ENCODE peak calls at places on chromosomes 5 and 9, in four cellular contexts. Y, B, T and M are unnamed samples.

GRCh38 chr9:3746296-3747275 is 220.8 kb upstream of the RFX3 start:
- DNase-seq in Y (peak; percentile 41), B (no peak), T (no peak), M (no peak)

GRCh38 chr9:127870887-127871286 is 6.6 kb downstream of the AK1 start:
- DNase-seq in Y (no peak), B (no peak), T (no peak), M (no peak)

GRCh38 chr5:168527756-168528295 is 1.3 kb upstream of the FBLL1 start:
- DNase-seq in Y (no peak), B (no peak), T (no peak), M (no peak)

GRCh38 chr9:87684627-87685204 is 41.2 kb upstream of the CTSL start:
- DNase-seq in Y (peak; percentile 44), B (no peak), T (peak; percentile 19), M (peak; percentile 30)

GRCh38 chr9:87887661-87888480 is 5.2 kb downstream of the SPATA31E1 start:
- DNase-seq in Y (no peak), B (no peak), T (no peak), M (no peak)

GRCh38 chr5:67723873-67724272 is 491.7 kb upstream of the PIK3R1 start:
- DNase-seq in Y (no peak), B (no peak), T (no peak), M (no peak)

GRCh38 chr5:33997331-33997983 is 10.4 kb downstream of the AMACR start:
- DNase-seq in Y (peak; percentile 70), B (no peak), T (peak; percentile 52), M (peak; percentile 87)

GRCh38 chr9:78365979-78366697 is 69.2 kb downstream of the PSAT1 start:
- DNase-seq in Y (peak; percentile 17), B (no peak), T (no peak), M (peak; percentile 37)

GRCh38 chr5:74303575-74303974 is 337.0 kb downstream of the ENC1 start:
- DNase-seq in Y (no peak), B (no peak), T (no peak), M (no peak)

GRCh38 chr5:157148734-157149615 is 6.3 kb upstream of the MED7 start:
- DNase-seq in Y (peak; percentile 71), B (peak; percentile 40), T (peak; percentile 47), M (peak; percentile 59)

GRCh38 chr9:2427016-2427891 is 194.3 kb upstream of the VLDLR start:
- DNase-seq in Y (no peak), B (no peak), T (no peak), M (no peak)

GRCh38 chr9:130947618-130948140 is 8.6 kb upstream of the FIBCD1 start:
- DNase-seq in Y (no peak), B (no peak), T (no peak), M (no peak)

GRCh38 chr9:72292184-72292787 is 72.7 kb downstream of the ZFAND5 start:
- DNase-seq in Y (peak; percentile 81), B (no peak), T (peak; percentile 30), M (peak; percentile 58)

GRCh38 chr9:129210125-129210524 is 32.1 kb upstream of the IER5L start:
- DNase-seq in Y (no peak), B (no peak), T (no peak), M (no peak)
- TF ChIP-seq POLR2A in Y (no peak), B (no peak), T (no peak), M (no peak)

DNA sequence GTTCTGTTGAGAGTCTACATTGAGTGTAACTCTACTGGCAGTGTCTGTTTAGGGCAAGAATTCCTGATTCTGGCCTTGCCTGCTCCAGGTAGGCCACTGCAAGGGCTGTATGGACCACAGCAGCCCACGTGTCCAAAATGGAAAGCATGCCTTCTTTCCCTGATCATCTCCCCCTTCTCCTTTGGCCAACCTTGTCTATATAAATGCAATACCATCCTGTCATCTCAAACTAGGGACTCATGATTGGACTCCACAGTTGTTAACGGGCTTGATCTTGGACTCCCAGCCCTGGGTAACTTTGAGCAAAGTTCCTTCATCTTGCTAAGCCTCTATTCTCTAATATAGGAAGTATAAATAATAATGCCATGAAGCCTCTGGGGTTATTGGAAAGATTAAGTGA is 533.6 kb downstream of the BNC2 start:
- DNase-seq in Y (no peak), B (no peak), T (no peak), M (no peak)
- H3K4me2 ChIP-seq in Y (peak overlapping the region; percentile 70), B (no peak overlapping the region), T (no peak overlapping the region), M (peak overlapping the region; percentile 10)

GRCh38 chr5:56076486-56076885 is 81.7 kb upstream of the IL6ST start:
- DNase-seq in Y (no peak), B (no peak), T (no peak), M (no peak)

GRCh38 chr5:56077796-56078233 is 83.1 kb upstream of the IL6ST start:
- DNase-seq in Y (no peak), B (peak; percentile 93), T (no peak), M (no peak)

GRCh38 chr5:56078271-56078670 is 83.5 kb upstream of the IL6ST start:
- DNase-seq in Y (no peak), B (no peak), T (no peak), M (no peak)

GRCh38 chr5:56072863-56073777 is 78.4 kb upstream of the IL6ST start:
- DNase-seq in Y (no peak), B (no peak), T (no peak), M (no peak)

DNA sequence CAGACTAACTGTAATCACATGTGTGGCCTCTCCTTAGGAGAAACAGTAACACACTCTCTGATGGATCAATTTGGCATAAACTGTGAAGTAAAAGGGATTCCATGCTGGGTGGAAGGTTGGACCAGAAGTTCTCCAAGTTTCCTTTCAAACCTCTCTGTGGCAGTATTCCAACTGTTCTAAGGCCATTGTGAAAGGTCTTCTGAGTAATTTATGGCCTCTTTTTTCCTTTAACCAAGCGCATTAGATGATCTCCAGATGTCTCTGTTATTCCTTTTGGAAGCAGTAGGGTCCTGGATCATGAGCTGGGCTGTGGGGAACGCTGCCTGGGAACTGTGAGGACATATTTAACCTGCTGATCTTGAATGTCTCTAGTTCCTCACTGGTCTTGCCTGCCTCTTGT is 80.6 kb upstream of the IL6ST start:
- DNase-seq in Y (no peak), B (no peak), T (no peak), M (peak; percentile 66)
- TF ChIP-seq MYC in Y (no peak), B (no peak), T (no peak), M (no peak)

DNA sequence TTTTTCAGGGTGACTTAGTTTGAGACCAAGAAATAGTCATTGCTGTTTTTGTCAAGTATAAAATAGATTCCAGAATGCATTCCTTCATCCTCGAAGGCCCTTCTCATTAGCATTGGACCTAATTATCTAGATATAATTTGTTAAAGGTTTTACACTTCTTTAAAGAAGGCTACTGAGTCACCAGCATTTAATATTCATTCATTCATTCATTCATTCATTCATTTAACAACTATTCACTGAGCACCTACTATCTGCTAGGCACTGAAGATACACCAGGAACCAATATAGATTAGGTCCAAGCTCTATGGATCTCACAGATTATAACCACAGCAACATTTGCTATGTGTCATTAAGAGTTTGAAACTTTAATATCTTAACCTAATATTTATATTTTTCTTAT is 11.1 kb upstream of the REEP5 start:
- DNase-seq in Y (no peak), B (no peak), T (no peak), M (no peak)
- TF ChIP-seq POLR2A in Y (no peak), B (no peak), T (no peak), M (no peak)

GRCh38 chr9:135366104-135366503 is 113.5 kb upstream of the PPP1R26 start:
- DNase-seq in Y (no peak), B (no peak), T (no peak), M (no peak)
- H3K4me2 ChIP-seq in Y (no peak overlapping the region), B (no peak overlapping the region), T (no peak overlapping the region), M (no peak overlapping the region)

DNA sequence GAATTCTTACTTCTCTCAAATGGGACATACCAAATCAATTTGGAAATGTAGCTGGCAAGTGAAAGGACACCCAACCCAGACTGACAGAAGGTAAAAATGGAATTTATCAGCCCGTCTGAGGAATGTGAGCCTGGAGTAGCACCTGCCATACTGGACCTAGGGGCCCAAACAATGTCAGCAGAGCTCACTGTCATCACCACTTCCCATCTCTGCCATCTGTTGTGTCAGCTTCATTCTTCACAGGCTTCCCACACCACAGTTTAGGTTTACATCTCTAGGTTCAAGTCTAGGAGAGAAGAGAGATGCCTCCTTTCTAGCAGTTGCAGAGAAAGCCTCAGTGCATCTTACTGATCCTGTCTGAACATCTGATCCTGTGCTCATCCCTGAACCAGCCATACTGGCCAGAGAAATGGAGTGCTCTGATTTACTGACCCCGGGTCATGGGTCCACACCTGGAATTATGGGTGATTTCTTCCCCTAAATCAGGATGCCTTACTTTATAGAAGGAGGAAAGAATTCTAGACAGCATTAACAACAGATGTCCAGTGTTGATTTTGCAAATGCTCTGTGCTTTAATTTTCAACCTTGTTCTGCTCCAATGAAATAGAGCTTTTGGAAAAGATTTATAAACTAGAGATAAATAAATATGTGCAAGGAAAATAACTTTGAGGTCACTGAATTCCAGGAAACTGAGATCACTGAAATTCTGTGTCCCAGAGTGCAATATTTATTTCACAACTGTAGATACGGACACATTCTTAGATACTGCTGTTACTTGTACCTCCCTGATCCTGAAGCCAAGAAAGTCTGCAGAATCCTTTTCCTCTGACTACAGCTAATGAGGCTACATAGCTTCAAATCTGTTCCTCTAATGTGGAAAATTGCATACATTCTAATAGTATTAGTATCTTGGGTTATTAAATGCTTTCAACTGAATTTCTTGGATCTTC is 222.7 kb downstream of the DOCK8 start:
- DNase-seq in Y (no peak), B (no peak), T (no peak), M (no peak)
- TF ChIP-seq MYC in Y (no peak), B (no peak), T (no peak), M (no peak)

GRCh38 chr5:177396807-177397206 is 3.7 kb downstream of the PFN3 start:
- DNase-seq in Y (no peak), B (no peak), T (no peak), M (no peak)

GRCh38 chr5:177403194-177403825 is 2.8 kb upstream of the PFN3 start:
- DNase-seq in Y (peak; percentile 59), B (no peak), T (no peak), M (no peak)

GRCh38 chr5:177402271-177403043 is 2.0 kb upstream of the PFN3 start:
- DNase-seq in Y (peak; percentile 91), B (no peak), T (no peak), M (no peak)

GRCh38 chr5:177397875-177398390 is 2.5 kb downstream of the PFN3 start:
- DNase-seq in Y (no peak), B (no peak), T (no peak), M (no peak)

DNA sequence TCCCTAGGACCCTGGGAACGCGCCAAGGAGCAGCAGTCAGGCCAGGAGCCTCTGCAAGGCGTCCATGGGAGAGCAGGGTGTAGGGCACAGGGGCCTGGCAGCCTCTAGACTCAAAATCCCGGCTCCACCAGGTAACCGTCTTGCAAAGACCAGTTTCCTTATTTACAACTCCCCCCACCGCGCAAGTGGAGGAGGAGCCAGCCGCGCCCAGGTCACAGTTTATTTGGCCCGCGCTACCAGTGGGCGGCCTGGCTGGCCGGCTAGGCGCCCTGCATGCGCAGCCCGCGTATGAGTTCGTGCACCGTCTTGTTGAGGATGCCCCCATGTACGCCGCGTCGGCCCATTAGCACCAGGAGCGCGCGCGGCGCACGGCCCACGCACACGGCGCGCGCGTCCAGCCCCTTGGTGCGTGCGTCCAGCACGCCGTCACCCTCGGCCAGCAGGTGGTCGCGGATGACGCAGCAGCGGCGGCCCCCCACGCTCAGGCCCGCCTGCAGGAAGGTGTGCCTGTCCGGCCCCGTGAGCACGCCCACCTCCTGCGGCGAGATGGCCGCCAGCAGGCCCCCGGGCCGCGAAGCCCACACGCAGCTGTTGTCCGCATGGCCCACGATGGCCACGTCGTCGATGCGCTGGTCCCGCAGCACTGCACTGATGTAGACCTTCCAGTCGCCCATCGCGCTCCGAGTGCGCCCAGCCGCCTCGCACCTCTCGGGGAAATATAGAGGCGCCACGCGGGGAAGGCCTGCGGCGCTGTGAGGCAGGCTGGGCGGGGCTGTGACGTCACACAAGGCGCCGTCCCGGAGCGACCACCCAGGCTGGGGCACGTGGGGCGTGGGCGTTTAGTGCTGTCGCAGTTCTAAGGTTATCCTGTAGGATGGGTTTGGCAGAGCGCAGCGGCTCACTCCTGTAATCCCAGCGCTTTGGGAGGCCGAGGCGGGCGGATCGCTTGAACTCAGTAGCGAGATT is at the start of gene PFN3:
- DNase-seq in Y (no peak), B (no peak), T (no peak), M (no peak)
- TF ChIP-seq POLR2A in Y (no peak), B (no peak), T (no peak), M (no peak)

GRCh38 chr9:115997923-115998322 is 155.7 kb upstream of the PAPPA start:
- DNase-seq in Y (no peak), B (no peak), T (no peak), M (no peak)
- H3K4me2 ChIP-seq in Y (peak overlapping the region; percentile 3), B (no peak overlapping the region), T (no peak overlapping the region), M (no peak overlapping the region)